ENCODE peak calls at places on chromosomes 4 and X, in five cellular contexts. G is adrenal gland, P is heart left ventricle, L is stomach, U is body of pancreas. D is an unnamed sample.

GRCh38 chr4:97412331-97412730 is 730.9 kb downstream of the STPG2 start:
- DNase-seq in G (no peak), P (no peak), L (no peak), U (no peak), D (no peak)

GRCh38 chrX:43559643-43560042 is 96.5 kb upstream of the MAOA start:
- DNase-seq in G (peak; percentile 53), P (peak; percentile 24), L (peak; percentile 40), U (peak; percentile 55), D (no peak)

GRCh38 chrX:148271263-148271662 is 229.2 kb upstream of the AFF2 start:
- DNase-seq in G (no peak), P (no peak), L (no peak), U (no peak), D (no peak)

GRCh38 chr4:144174401-144175067 is 34.0 kb upstream of the GYPA start:
- DNase-seq in G (no peak), P (no peak), L (no peak), U (no peak), D (no peak)

GRCh38 chr4:17516980-17517379 is 2.0 kb downstream of the CLRN2 start:
- DNase-seq in G (no peak), P (no peak), L (no peak), U (no peak), D (no peak)

GRCh38 chr4:86400216-86400615 is 40.4 kb upstream of the MAPK10 start:
- DNase-seq in G (no peak), P (no peak), L (no peak), U (no peak), D (no peak)

GRCh38 chr4:20101831-20102230 is 149.9 kb upstream of the SLIT2 start:
- DNase-seq in G (no peak), P (no peak), L (no peak), U (no peak), D (no peak)

GRCh38 chr4:104494822-104495559 is at the start of gene CXXC4:
- DNase-seq in G (peak; percentile 47), P (peak; percentile 84), L (peak; percentile 45), U (peak; percentile 88), D (peak; percentile 64)

GRCh38 chrX:99033226-99033901 is 1376.7 kb downstream of the PCDH19 start:
- DNase-seq in G (no peak), P (no peak), L (no peak), U (no peak), D (no peak)

GRCh38 chr4:101306764-101307615 is 40.3 kb downstream of the PPP3CA start:
- DNase-seq in G (no peak), P (no peak), L (no peak), U (no peak), D (no peak)

GRCh38 chr4:3706565-3707422 is 59.4 kb upstream of the ADRA2C start:
- DNase-seq in G (no peak), P (no peak), L (no peak), U (no peak), D (peak; percentile 45)

GRCh38 chr4:87975466-87975865 is at the start of gene SPP1:
- DNase-seq in G (no peak), P (no peak), L (no peak), U (peak; percentile 45), D (peak; percentile 50)

GRCh38 chr4:173499568-173500535 is 30.2 kb downstream of the HAND2 start:
- DNase-seq in G (no peak), P (no peak), L (no peak), U (no peak), D (no peak)

GRCh38 chrX:12681047-12681446 is 110.2 kb upstream of the PRPS2 start:
- DNase-seq in G (no peak), P (no peak), L (no peak), U (no peak), D (no peak)

GRCh38 chr4:128379860-128380259 is 92.2 kb upstream of the PGRMC2 start:
- DNase-seq in G (peak; percentile 65), P (peak; percentile 35), L (peak; percentile 61), U (peak; percentile 81), D (no peak)

GRCh38 chr4:81421346-81422218 is 50.1 kb downstream of the RASGEF1B start:
- DNase-seq in G (no peak), P (no peak), L (peak; percentile 48), U (peak; percentile 30), D (no peak)

GRCh38 chr4:38764292-38764691 is 18.5 kb downstream of the TLR10 start:
- DNase-seq in G (no peak), P (no peak), L (no peak), U (no peak), D (no peak)

GRCh38 chr4:128362760-128363159 is 75.1 kb upstream of the PGRMC2 start:
- DNase-seq in G (no peak), P (no peak), L (no peak), U (no peak), D (no peak)

GRCh38 chr4:121448231-121448630 is 67.4 kb upstream of the QRFPR start:
- DNase-seq in G (no peak), P (no peak), L (peak; percentile 56), U (peak; percentile 76), D (no peak)

GRCh38 chr4:107255114-107255513 is 219.0 kb upstream of the DKK2 start:
- DNase-seq in G (no peak), P (no peak), L (no peak), U (no peak), D (no peak)

GRCh38 chr4:8351931-8352367 is 82.4 kb downstream of the HTRA3 start:
- DNase-seq in G (no peak), P (no peak), L (peak; percentile 32), U (no peak), D (no peak)

GRCh38 chrX:71950066-71950465 is 39.4 kb downstream of the NHSL2 start:
- DNase-seq in G (no peak), P (no peak), L (no peak), U (no peak), D (no peak)

GRCh38 chr4:5165419-5166369 is 114.4 kb downstream of the STK32B start:
- DNase-seq in G (no peak), P (no peak), L (no peak), U (no peak), D (no peak)

GRCh38 chrX:57119416-57119815 is 1.9 kb downstream of the SPIN2B start:
- DNase-seq in G (no peak), P (no peak), L (no peak), U (no peak), D (no peak)

GRCh38 chr4:127957105-127957504 is 7.9 kb downstream of the MFSD8 start:
- DNase-seq in G (no peak), P (no peak), L (no peak), U (no peak), D (no peak)

GRCh38 chr4:152102184-152103000 is 341.6 kb upstream of the GATB start:
- DNase-seq in G (no peak), P (no peak), L (no peak), U (no peak), D (no peak)

GRCh38 chr4:143438710-143439109 is 74.8 kb upstream of the SMARCA5 start:
- DNase-seq in G (no peak), P (no peak), L (no peak), U (no peak), D (no peak)

GRCh38 chrX:74520291-74520690 is 94.1 kb downstream of the RLIM start:
- DNase-seq in G (no peak), P (no peak), L (no peak), U (no peak), D (no peak)

GRCh38 chr4:123986268-123986798 is 589.7 kb downstream of the SPRY1 start:
- DNase-seq in G (peak; percentile 39), P (peak; percentile 81), L (no peak), U (peak; percentile 7), D (no peak)

GRCh38 chrX:94065091-94065490 is 391.1 kb downstream of the FAM133A start:
- DNase-seq in G (no peak), P (no peak), L (no peak), U (no peak), D (no peak)

GRCh38 chrX:107935664-107936433 is 46.3 kb downstream of the TEX13B start:
- DNase-seq in G (no peak), P (peak; percentile 15), L (no peak), U (no peak), D (no peak)

GRCh38 chr4:87103691-87104187 is 116.7 kb downstream of the KLHL8 start:
- DNase-seq in G (no peak), P (no peak), L (no peak), U (no peak), D (no peak)

GRCh38 chrX:135973548-135974278 is at the start of gene MMGT1:
- DNase-seq in G (peak; percentile 82), P (peak; percentile 89), L (peak; percentile 80), U (peak; percentile 83), D (peak; percentile 95)
- TF ChIP-seq POLR2A in G (peak; percentile 24), P (no peak), L (no peak), U (peak; percentile 70), D (no peak)

GRCh38 chr4:154612472-154613414 is at the start of gene FGG:
- DNase-seq in G (no peak), P (no peak), L (no peak), U (no peak), D (no peak)

GRCh38 chr4:154614306-154614705 is 1.9 kb upstream of the FGG start:
- DNase-seq in G (no peak), P (no peak), L (no peak), U (no peak), D (no peak)

GRCh38 chr4:154616731-154617130 is 4.3 kb upstream of the FGG start:
- DNase-seq in G (no peak), P (no peak), L (no peak), U (no peak), D (no peak)

GRCh38 chr4:154616287-154616686 is 3.8 kb upstream of the FGG start:
- DNase-seq in G (no peak), P (no peak), L (peak; percentile 30), U (no peak), D (no peak)

DNA sequence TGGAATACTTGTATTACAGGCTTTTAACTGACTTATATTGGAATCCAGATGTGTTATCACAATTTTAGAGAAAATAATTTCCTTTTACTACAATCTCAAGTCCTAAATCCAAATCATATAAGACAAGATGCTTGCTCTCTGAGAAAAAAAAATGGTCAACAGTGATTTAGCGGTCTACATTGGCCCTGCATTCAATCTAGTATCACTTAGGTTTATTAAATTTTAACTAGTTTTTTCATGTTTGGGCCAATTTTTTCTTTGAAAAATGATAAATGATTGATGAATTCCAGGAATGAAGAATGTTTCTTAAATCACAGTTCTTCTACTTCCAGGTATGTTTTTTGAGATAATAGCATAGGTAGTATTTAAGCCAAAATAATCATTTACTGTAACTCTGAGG is 2.8 kb upstream of the FGG start:
- DNase-seq in G (no peak), P (no peak), L (no peak), U (no peak), D (no peak)
- TF ChIP-seq CTCF in G (no peak), P (no peak), L (no peak), U (no peak), D (no peak)

GRCh38 chr4:183424109-183424751 is 20.2 kb upstream of the CDKN2AIP start:
- DNase-seq in G (no peak), P (no peak), L (no peak), U (no peak), D (no peak)

GRCh38 chr4:183426507-183426906 is 17.9 kb upstream of the CDKN2AIP start:
- DNase-seq in G (no peak), P (no peak), L (no peak), U (no peak), D (no peak)

GRCh38 chr4:183417356-183417755 is 27.1 kb upstream of the CDKN2AIP start:
- DNase-seq in G (no peak), P (no peak), L (no peak), U (no peak), D (no peak)

GRCh38 chr4:183422962-183423653 is 21.3 kb upstream of the CDKN2AIP start:
- DNase-seq in G (no peak), P (no peak), L (no peak), U (no peak), D (no peak)
- H3K4me1 ChIP-seq in G (no peaks in the 10 kb centered on the region), P (no peaks in the 10 kb centered on the region), L (no peaks in the 10 kb centered on the region), U (no peaks in the 10 kb centered on the region), D (no peaks in the 10 kb centered on the region)

GRCh38 chr4:23889814-23890269 is at the start of gene PPARGC1A:
- DNase-seq in G (peak; percentile 64), P (peak; percentile 82), L (peak; percentile 70), U (peak; percentile 67), D (no peak)
- TF ChIP-seq POLR2A in G (no peak), P (peak; percentile 84), L (no peak), U (peak; percentile 81), D (no peak)

D was measured in spleen.